ENCODE peak calls at places on chromosome 7, in five cellular contexts. One of them, this sample, is unnamed. For H3K4me1, the result is how much of the 10 kb centered on the place peaks cover.

GRCh38 chr7:140673063-140673769 is 471 bp downstream of the ADCK2 start:
- DNase-seq in left ventricle myocardium inferior: peak
- DNase-seq in HCT116: no peak
- DNase-seq in cardiac muscle cell: peak
- DNase-seq in uterus: peak
- DNase-seq in this sample: peak

GRCh38 chr7:130891254-130892094 is 157.5 kb upstream of the KLF14 start:
- DNase-seq in left ventricle myocardium inferior: no peak
- DNase-seq in cardiac muscle cell: no peak
- DNase-seq in HCT116: peak
- DNase-seq in uterus: peak
- DNase-seq in this sample: peak

GRCh38 chr7:23287612-23288011 is 11.5 kb upstream of the MALSU1 start:
- DNase-seq in left ventricle myocardium inferior: no peak
- DNase-seq in HCT116: no peak
- DNase-seq in uterus: no peak
- DNase-seq in cardiac muscle cell: no peak
- DNase-seq in this sample: no peak

GRCh38 chr7:149334930-149335329 is 72.9 kb downstream of the ZNF783 start:
- DNase-seq in left ventricle myocardium inferior: no peak
- DNase-seq in HCT116: no peak
- DNase-seq in cardiac muscle cell: no peak
- DNase-seq in uterus: no peak
- DNase-seq in this sample: no peak

GRCh38 chr7:39421251-39421650 is 145.0 kb upstream of the YAE1 start:
- DNase-seq in uterus: no peak
- DNase-seq in HCT116: no peak
- DNase-seq in cardiac muscle cell: no peak
- DNase-seq in left ventricle myocardium inferior: no peak
- DNase-seq in this sample: no peak

GRCh38 chr7:33463131-33463530 is 333.8 kb downstream of the BBS9 start:
- DNase-seq in uterus: no peak
- DNase-seq in cardiac muscle cell: no peak
- DNase-seq in HCT116: no peak
- DNase-seq in left ventricle myocardium inferior: no peak
- DNase-seq in this sample: no peak

GRCh38 chr7:48074231-48074654 is 14.8 kb upstream of the UPP1 start:
- DNase-seq in left ventricle myocardium inferior: no peak
- DNase-seq in uterus: no peak
- DNase-seq in cardiac muscle cell: no peak
- DNase-seq in HCT116: no peak
- DNase-seq in this sample: no peak

GRCh38 chr7:116258734-116259133 is 48.4 kb downstream of the TES start:
- DNase-seq in uterus: peak
- DNase-seq in HCT116: peak
- DNase-seq in left ventricle myocardium inferior: no peak
- DNase-seq in cardiac muscle cell: peak
- DNase-seq in this sample: no peak

GRCh38 chr7:39501358-39501757 is 64.8 kb upstream of the YAE1 start:
- DNase-seq in left ventricle myocardium inferior: no peak
- DNase-seq in cardiac muscle cell: no peak
- DNase-seq in HCT116: no peak
- DNase-seq in uterus: no peak
- DNase-seq in this sample: no peak

GRCh38 chr7:16114633-16115032 is 306.7 kb downstream of the CRPPA start:
- DNase-seq in uterus: no peak
- DNase-seq in HCT116: peak
- DNase-seq in cardiac muscle cell: no peak
- DNase-seq in left ventricle myocardium inferior: no peak
- DNase-seq in this sample: no peak

GRCh38 chr7:128155100-128155763 is 85.8 kb upstream of the LEP start:
- DNase-seq in uterus: no peak
- DNase-seq in left ventricle myocardium inferior: no peak
- DNase-seq in cardiac muscle cell: no peak
- DNase-seq in HCT116: no peak
- DNase-seq in this sample: no peak
- H3K27ac ChIP-seq in uterus: no peak
- H3K27ac ChIP-seq in left ventricle myocardium inferior: no peak
- H3K27ac ChIP-seq in cardiac muscle cell: no peak
- H3K27ac ChIP-seq in HCT116: no peak
- H3K27ac ChIP-seq in this sample: no peak

DNA sequence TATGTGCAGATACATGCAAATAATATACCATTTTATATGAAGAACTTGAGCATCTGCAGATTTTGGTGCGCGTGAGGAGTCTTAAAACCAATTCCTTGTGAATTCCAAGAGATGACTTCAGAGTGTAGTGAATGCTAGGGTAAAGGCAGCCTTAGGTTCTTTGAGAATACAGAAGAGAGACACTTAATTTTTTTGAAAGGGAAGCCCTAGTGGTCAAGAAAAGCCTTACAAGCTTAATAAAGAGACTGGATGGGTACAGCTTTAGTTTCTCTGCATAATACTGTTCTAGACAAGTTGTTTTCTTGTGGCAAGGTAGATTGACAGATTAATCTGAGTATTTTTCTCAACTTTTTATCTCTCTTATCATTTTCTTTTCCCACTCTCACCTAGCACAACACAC is 636.5 kb downstream of the DNAJB9 start:
- DNase-seq in cardiac muscle cell: no peak
- DNase-seq in left ventricle myocardium inferior: no peak
- DNase-seq in HCT116: no peak
- DNase-seq in uterus: no peak
- DNase-seq in this sample: no peak
- TF ChIP-seq CTCF in cardiac muscle cell: no peak
- TF ChIP-seq CTCF in left ventricle myocardium inferior: no peak
- TF ChIP-seq CTCF in HCT116: no peak
- TF ChIP-seq CTCF in uterus: no peak
- TF ChIP-seq CTCF in this sample: no peak

GRCh38 chr7:28149291-28150101 is 31.1 kb downstream of the JAZF1 start:
- DNase-seq in uterus: no peak
- DNase-seq in left ventricle myocardium inferior: no peak
- DNase-seq in HCT116: no peak
- DNase-seq in cardiac muscle cell: no peak
- DNase-seq in this sample: no peak
- H3K4me1 ChIP-seq in uterus: under half
- H3K4me1 ChIP-seq in left ventricle myocardium inferior: half or more
- H3K4me1 ChIP-seq in HCT116: under half
- H3K4me1 ChIP-seq in cardiac muscle cell: under half
- H3K4me1 ChIP-seq in this sample: under half

DNA sequence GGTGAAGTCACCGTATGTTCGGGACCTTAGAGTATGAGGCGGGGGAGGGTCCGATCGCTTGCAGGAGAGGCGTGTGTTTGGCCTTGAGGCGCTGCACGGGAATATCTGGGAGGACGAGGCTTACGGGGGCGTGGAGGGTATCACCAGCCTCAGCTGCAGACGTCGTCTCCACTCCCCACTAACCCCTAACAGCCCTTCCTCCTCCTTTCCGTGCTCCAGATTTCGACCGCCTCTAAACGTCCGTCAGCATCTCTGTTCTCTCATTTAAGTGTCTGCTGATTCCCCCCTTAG is 23.5 kb upstream of the ZNF12 start:
- DNase-seq in left ventricle myocardium inferior: no peak
- DNase-seq in uterus: no peak
- DNase-seq in cardiac muscle cell: no peak
- DNase-seq in HCT116: no peak
- DNase-seq in this sample: no peak
- H3K27ac ChIP-seq in left ventricle myocardium inferior: peak
- H3K27ac ChIP-seq in uterus: peak
- H3K27ac ChIP-seq in cardiac muscle cell: peak
- H3K27ac ChIP-seq in HCT116: peak
- H3K27ac ChIP-seq in this sample: peak

This sample was measured in psoas muscle.